ENCODE peak calls at places on chromosomes 11 and 22, in eight cellular contexts. One of them, this sample, is unnamed.

GRCh38 chr11:84675631-84676030 is 951.5 kb downstream of the DLG2 start:
- DNase-seq in PC-3: no peak
- DNase-seq in GM23338: no peak
- DNase-seq in OCI-LY7: no peak
- DNase-seq in HCT116: no peak
- DNase-seq in neural progenitor cell: no peak
- DNase-seq in SK-N-SH: no peak
- DNase-seq in MM.1S: no peak
- DNase-seq in this sample: no peak

GRCh38 chr11:69842746-69843528 is 23.7 kb upstream of the FGF3 start:
- DNase-seq in PC-3: no peak
- DNase-seq in GM23338: peak
- DNase-seq in OCI-LY7: no peak
- DNase-seq in HCT116: no peak
- DNase-seq in neural progenitor cell: no peak
- DNase-seq in SK-N-SH: no peak
- DNase-seq in MM.1S: no peak
- DNase-seq in this sample: peak

GRCh38 chr11:120339394-120339890 is 3.2 kb downstream of the ARHGEF12 start:
- DNase-seq in PC-3: peak
- DNase-seq in GM23338: peak
- DNase-seq in OCI-LY7: no peak
- DNase-seq in HCT116: no peak
- DNase-seq in neural progenitor cell: peak
- DNase-seq in SK-N-SH: peak
- DNase-seq in MM.1S: peak
- DNase-seq in this sample: peak

GRCh38 chr11:100593321-100593720 is 93.8 kb upstream of the ARHGAP42 start:
- DNase-seq in PC-3: no peak
- DNase-seq in GM23338: no peak
- DNase-seq in OCI-LY7: no peak
- DNase-seq in HCT116: no peak
- DNase-seq in neural progenitor cell: no peak
- DNase-seq in SK-N-SH: no peak
- DNase-seq in MM.1S: no peak
- DNase-seq in this sample: no peak

GRCh38 chr11:118572914-118573550 is 823 bp downstream of the ARCN1 start:
- DNase-seq in PC-3: peak
- DNase-seq in GM23338: peak
- DNase-seq in OCI-LY7: peak
- DNase-seq in HCT116: peak
- DNase-seq in neural progenitor cell: peak
- DNase-seq in SK-N-SH: peak
- DNase-seq in MM.1S: peak
- DNase-seq in this sample: peak

GRCh38 chr11:99098751-99099150 is 78.0 kb downstream of the CNTN5 start:
- DNase-seq in PC-3: no peak
- DNase-seq in GM23338: no peak
- DNase-seq in OCI-LY7: no peak
- DNase-seq in HCT116: no peak
- DNase-seq in neural progenitor cell: no peak
- DNase-seq in SK-N-SH: no peak
- DNase-seq in MM.1S: peak
- DNase-seq in this sample: no peak

GRCh38 chr11:72179804-72180396 is 12.0 kb upstream of the FOLR1 start:
- DNase-seq in PC-3: no peak
- DNase-seq in GM23338: no peak
- DNase-seq in OCI-LY7: no peak
- DNase-seq in HCT116: no peak
- DNase-seq in neural progenitor cell: no peak
- DNase-seq in SK-N-SH: no peak
- DNase-seq in MM.1S: no peak
- DNase-seq in this sample: peak

GRCh38 chr22:48758021-48758561 is 1069.6 kb downstream of the BRD1 start:
- DNase-seq in PC-3: no peak
- DNase-seq in GM23338: no peak
- DNase-seq in OCI-LY7: no peak
- DNase-seq in HCT116: no peak
- DNase-seq in neural progenitor cell: no peak
- DNase-seq in SK-N-SH: no peak
- DNase-seq in MM.1S: no peak
- DNase-seq in this sample: no peak

GRCh38 chr11:111419641-111420327 is 40.7 kb upstream of the POU2AF1 start:
- DNase-seq in PC-3: no peak
- DNase-seq in GM23338: no peak
- DNase-seq in OCI-LY7: no peak
- DNase-seq in HCT116: no peak
- DNase-seq in neural progenitor cell: no peak
- DNase-seq in SK-N-SH: no peak
- DNase-seq in MM.1S: no peak
- DNase-seq in this sample: no peak

GRCh38 chr22:49518436-49518970 is 309.2 kb downstream of the BRD1 start:
- DNase-seq in PC-3: no peak
- DNase-seq in GM23338: no peak
- DNase-seq in OCI-LY7: no peak
- DNase-seq in HCT116: no peak
- DNase-seq in neural progenitor cell: no peak
- DNase-seq in SK-N-SH: no peak
- DNase-seq in MM.1S: no peak
- DNase-seq in this sample: no peak

GRCh38 chr11:130070829-130071205 is 1.1 kb downstream of the APLP2 start:
- DNase-seq in PC-3: peak
- DNase-seq in GM23338: peak
- DNase-seq in OCI-LY7: peak
- DNase-seq in HCT116: no peak
- DNase-seq in neural progenitor cell: peak
- DNase-seq in SK-N-SH: no peak
- DNase-seq in MM.1S: peak
- DNase-seq in this sample: peak

GRCh38 chr11:1834132-1834610 is 619 bp upstream of the SYT8 start:
- DNase-seq in PC-3: peak
- DNase-seq in GM23338: no peak
- DNase-seq in OCI-LY7: no peak
- DNase-seq in HCT116: peak
- DNase-seq in neural progenitor cell: no peak
- DNase-seq in SK-N-SH: no peak
- DNase-seq in MM.1S: no peak
- DNase-seq in this sample: no peak

GRCh38 chr11:134864233-134864967 is 452.4 kb upstream of the B3GAT1 start:
- DNase-seq in PC-3: no peak
- DNase-seq in GM23338: no peak
- DNase-seq in OCI-LY7: no peak
- DNase-seq in HCT116: no peak
- DNase-seq in neural progenitor cell: no peak
- DNase-seq in SK-N-SH: no peak
- DNase-seq in MM.1S: no peak
- DNase-seq in this sample: no peak

GRCh38 chr11:35043933-35044332 is 95.0 kb upstream of the CD44 start:
- DNase-seq in PC-3: no peak
- DNase-seq in GM23338: no peak
- DNase-seq in OCI-LY7: no peak
- DNase-seq in HCT116: no peak
- DNase-seq in neural progenitor cell: no peak
- DNase-seq in SK-N-SH: no peak
- DNase-seq in MM.1S: no peak
- DNase-seq in this sample: no peak

GRCh38 chr11:121086866-121087265 is 14.2 kb upstream of the TECTA start:
- DNase-seq in PC-3: peak
- DNase-seq in GM23338: no peak
- DNase-seq in OCI-LY7: no peak
- DNase-seq in HCT116: no peak
- DNase-seq in neural progenitor cell: no peak
- DNase-seq in SK-N-SH: no peak
- DNase-seq in MM.1S: no peak
- DNase-seq in this sample: peak

GRCh38 chr11:64814712-64815187 is 4.4 kb upstream of the MEN1 start:
- DNase-seq in PC-3: no peak
- DNase-seq in GM23338: no peak
- DNase-seq in OCI-LY7: peak
- DNase-seq in HCT116: no peak
- DNase-seq in neural progenitor cell: no peak
- DNase-seq in SK-N-SH: no peak
- DNase-seq in MM.1S: no peak
- DNase-seq in this sample: no peak

GRCh38 chr11:133951484-133952198 is 5.1 kb downstream of the IGSF9B start:
- DNase-seq in PC-3: peak
- DNase-seq in GM23338: peak
- DNase-seq in OCI-LY7: no peak
- DNase-seq in HCT116: no peak
- DNase-seq in neural progenitor cell: peak
- DNase-seq in SK-N-SH: peak
- DNase-seq in MM.1S: no peak
- DNase-seq in this sample: peak

GRCh38 chr11:57124912-57125311 is 56.8 kb upstream of the LRRC55 start:
- DNase-seq in PC-3: no peak
- DNase-seq in GM23338: no peak
- DNase-seq in OCI-LY7: no peak
- DNase-seq in HCT116: no peak
- DNase-seq in neural progenitor cell: peak
- DNase-seq in SK-N-SH: no peak
- DNase-seq in MM.1S: no peak
- DNase-seq in this sample: no peak

DNA sequence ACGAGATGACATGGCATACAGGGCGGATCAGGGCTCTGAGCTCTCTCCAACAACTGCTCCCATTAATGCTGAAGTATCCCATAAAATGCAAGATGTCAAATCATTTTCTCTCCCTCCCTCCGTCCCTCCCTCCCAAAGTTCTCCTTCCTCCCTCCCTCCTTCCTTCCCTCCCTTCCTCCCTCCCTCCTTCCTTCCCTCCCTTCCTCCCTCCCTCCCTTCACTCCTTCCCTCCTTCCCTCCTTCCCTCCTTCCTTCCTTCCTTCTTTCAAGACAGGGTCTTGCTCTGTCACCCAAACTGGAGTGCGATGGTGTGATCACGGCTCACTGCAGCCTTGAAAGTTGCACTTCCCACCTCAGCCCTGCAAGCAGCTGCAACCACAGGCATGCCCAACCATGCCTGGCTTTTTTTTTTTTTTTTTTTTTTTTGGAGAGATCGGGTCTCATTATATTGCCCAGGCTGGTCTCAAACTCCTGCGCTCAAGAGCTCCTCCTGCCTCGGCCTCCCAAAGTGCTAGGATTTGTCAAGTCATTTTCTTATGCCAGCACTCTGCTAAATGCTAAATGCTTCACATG is 38.2 kb downstream of the TXN2 start:
- DNase-seq in PC-3: no peak
- DNase-seq in GM23338: no peak
- DNase-seq in OCI-LY7: peak
- DNase-seq in HCT116: no peak
- DNase-seq in neural progenitor cell: no peak
- DNase-seq in SK-N-SH: no peak
- DNase-seq in MM.1S: no peak
- DNase-seq in this sample: no peak
- TF ChIP-seq EZH2phosphoT487 in PC-3: no peak
- TF ChIP-seq EZH2phosphoT487 in GM23338: no peak
- TF ChIP-seq EZH2phosphoT487 in OCI-LY7: no peak
- TF ChIP-seq EZH2phosphoT487 in HCT116: no peak
- TF ChIP-seq EZH2phosphoT487 in neural progenitor cell: no peak
- TF ChIP-seq EZH2phosphoT487 in SK-N-SH: no peak
- TF ChIP-seq EZH2phosphoT487 in MM.1S: no peak
- TF ChIP-seq EZH2phosphoT487 in this sample: no peak

GRCh38 chr22:42649261-42650056 is at the start of gene CYB5R3:
- DNase-seq in PC-3: peak
- DNase-seq in GM23338: peak
- DNase-seq in OCI-LY7: peak
- DNase-seq in HCT116: peak
- DNase-seq in neural progenitor cell: peak
- DNase-seq in SK-N-SH: peak
- DNase-seq in MM.1S: peak
- DNase-seq in this sample: peak

GRCh38 chr22:42648368-42649260 is 578 bp downstream of the CYB5R3 start:
- DNase-seq in PC-3: peak
- DNase-seq in GM23338: no peak
- DNase-seq in OCI-LY7: peak
- DNase-seq in HCT116: no peak
- DNase-seq in neural progenitor cell: no peak
- DNase-seq in SK-N-SH: no peak
- DNase-seq in MM.1S: peak
- DNase-seq in this sample: peak

GRCh38 chr22:42646569-42647525 is 2.3 kb downstream of the CYB5R3 start:
- DNase-seq in PC-3: no peak
- DNase-seq in GM23338: no peak
- DNase-seq in OCI-LY7: no peak
- DNase-seq in HCT116: no peak
- DNase-seq in neural progenitor cell: no peak
- DNase-seq in SK-N-SH: no peak
- DNase-seq in MM.1S: no peak
- DNase-seq in this sample: peak

GRCh38 chr22:42645938-42646568 is 3.1 kb downstream of the CYB5R3 start:
- DNase-seq in PC-3: no peak
- DNase-seq in GM23338: no peak
- DNase-seq in OCI-LY7: no peak
- DNase-seq in HCT116: no peak
- DNase-seq in neural progenitor cell: no peak
- DNase-seq in SK-N-SH: no peak
- DNase-seq in MM.1S: no peak
- DNase-seq in this sample: peak

GRCh38 chr22:42648017-42648367 is 1.2 kb downstream of the CYB5R3 start:
- DNase-seq in PC-3: no peak
- DNase-seq in GM23338: no peak
- DNase-seq in OCI-LY7: no peak
- DNase-seq in HCT116: no peak
- DNase-seq in neural progenitor cell: no peak
- DNase-seq in SK-N-SH: no peak
- DNase-seq in MM.1S: no peak
- DNase-seq in this sample: no peak
- H3K4me3 ChIP-seq in PC-3: peak
- H3K4me3 ChIP-seq in GM23338: peak
- H3K4me3 ChIP-seq in OCI-LY7: peak
- H3K4me3 ChIP-seq in HCT116: peak
- H3K4me3 ChIP-seq in neural progenitor cell: peak
- H3K4me3 ChIP-seq in SK-N-SH: peak
- H3K4me3 ChIP-seq in MM.1S: peak
- H3K4me3 ChIP-seq in this sample: peak

GRCh38 chr22:41234815-41235687 is 5.7 kb downstream of the CHADL start:
- DNase-seq in PC-3: no peak
- DNase-seq in GM23338: no peak
- DNase-seq in OCI-LY7: no peak
- DNase-seq in HCT116: no peak
- DNase-seq in neural progenitor cell: no peak
- DNase-seq in SK-N-SH: no peak
- DNase-seq in MM.1S: no peak
- DNase-seq in this sample: no peak
- TF ChIP-seq EZH2phosphoT487 in PC-3: no peak
- TF ChIP-seq EZH2phosphoT487 in GM23338: no peak
- TF ChIP-seq EZH2phosphoT487 in OCI-LY7: no peak
- TF ChIP-seq EZH2phosphoT487 in HCT116: no peak
- TF ChIP-seq EZH2phosphoT487 in neural progenitor cell: no peak
- TF ChIP-seq EZH2phosphoT487 in SK-N-SH: no peak
- TF ChIP-seq EZH2phosphoT487 in MM.1S: no peak
- TF ChIP-seq EZH2phosphoT487 in this sample: no peak

DNA sequence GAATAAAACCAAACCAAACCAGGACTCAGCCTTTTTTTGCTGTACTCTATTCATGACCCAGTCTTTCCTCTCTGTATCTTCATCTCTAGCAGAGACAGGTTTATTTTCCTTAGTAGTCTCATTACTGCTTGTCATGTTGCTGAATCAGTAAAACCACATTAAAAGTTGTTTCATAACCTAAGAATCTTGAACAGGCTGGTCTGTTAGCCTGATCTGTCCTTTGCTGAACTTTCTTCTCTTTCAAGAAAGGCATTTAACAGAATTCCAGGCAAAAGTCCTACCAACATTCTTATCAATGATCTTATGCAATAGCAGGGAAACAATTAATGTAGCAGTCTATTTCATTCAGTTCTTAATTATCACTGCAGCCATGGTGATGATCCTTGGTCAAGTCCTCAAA is 197.7 kb downstream of the CASP12 start:
- DNase-seq in PC-3: no peak
- DNase-seq in GM23338: no peak
- DNase-seq in OCI-LY7: no peak
- DNase-seq in HCT116: no peak
- DNase-seq in neural progenitor cell: no peak
- DNase-seq in SK-N-SH: no peak
- DNase-seq in MM.1S: peak
- DNase-seq in this sample: peak
- H3K4me3 ChIP-seq in PC-3: no peak
- H3K4me3 ChIP-seq in GM23338: no peak
- H3K4me3 ChIP-seq in OCI-LY7: no peak
- H3K4me3 ChIP-seq in HCT116: no peak
- H3K4me3 ChIP-seq in neural progenitor cell: no peak
- H3K4me3 ChIP-seq in SK-N-SH: no peak
- H3K4me3 ChIP-seq in MM.1S: peak
- H3K4me3 ChIP-seq in this sample: no peak